ENCODE peak calls at places on chromosomes 13 and 19, in nine cellular contexts. H, P, W, R, C, O, B, G and U are unnamed samples.
A peak's percentile ranks its signal among the peaks of the same experiment; 100 is the strongest.

GRCh38 chr19:6450166-6450565 is 9.4 kb downstream of the SLC25A23 start:
- DNase-seq in H (no peak), P (no peak), W (no peak), R (no peak), C (no peak), O (no peak), B (no peak), G (no peak), U (no peak)

GRCh38 chr13:32179708-32180107 is 135.5 kb downstream of the ZAR1L start:
- DNase-seq in H (no peak), P (no peak), W (no peak), R (no peak), C (no peak), O (no peak), B (no peak), G (no peak), U (no peak)

GRCh38 chr19:36771275-36772231 is 1.1 kb downstream of the ZNF850 start:
- DNase-seq in H (no peak), P (peak; percentile 88), W (peak; percentile 74), R (peak; percentile 54), C (peak; percentile 64), O (no peak), B (no peak), G (no peak), U (peak; percentile 2)

GRCh38 chr13:40233731-40234195 is 432.7 kb downstream of the FOXO1 start:
- DNase-seq in H (no peak), P (no peak), W (no peak), R (no peak), C (no peak), O (no peak), B (no peak), G (no peak), U (no peak)

GRCh38 chr19:10183926-10184325 is 10.8 kb downstream of the DNMT1 start:
- DNase-seq in H (no peak), P (no peak), W (no peak), R (no peak), C (no peak), O (no peak), B (no peak), G (no peak), U (no peak)

GRCh38 chr13:52949744-52950143 is 78.9 kb upstream of the OLFM4 start:
- DNase-seq in H (no peak), P (no peak), W (peak; percentile 56), R (no peak), C (no peak), O (no peak), B (no peak), G (no peak), U (peak; percentile 17)

GRCh38 chr13:100724568-100724967 is 50.0 kb upstream of the TMTC4 start:
- DNase-seq in H (no peak), P (no peak), W (no peak), R (no peak), C (no peak), O (no peak), B (no peak), G (no peak), U (no peak)

GRCh38 chr13:96993660-96994029 is 631 bp downstream of the OXGR1 start:
- DNase-seq in H (no peak), P (no peak), W (no peak), R (no peak), C (no peak), O (no peak), B (no peak), G (no peak), U (no peak)

GRCh38 chr19:12668937-12669271 is 2.3 kb downstream of the WDR83 start:
- DNase-seq in H (peak; percentile 41), P (peak; percentile 75), W (peak; percentile 56), R (no peak), C (no peak), O (peak; percentile 69), B (no peak), G (no peak), U (peak; percentile 48)

GRCh38 chr13:24648983-24649684 is 31.1 kb upstream of the ATP12A start:
- DNase-seq in H (no peak), P (no peak), W (no peak), R (no peak), C (no peak), O (no peak), B (no peak), G (no peak), U (no peak)

GRCh38 chr13:43132228-43132627 is 108.8 kb downstream of the DNAJC15 start:
- DNase-seq in H (no peak), P (peak; percentile 48), W (peak; percentile 29), R (peak; percentile 16), C (no peak), O (no peak), B (peak; percentile 64), G (no peak), U (no peak)

GRCh38 chr19:47228937-47229673 is 1.9 kb downstream of the BBC3 start:
- DNase-seq in H (no peak), P (peak; percentile 46), W (no peak), R (no peak), C (peak; percentile 38), O (peak; percentile 46), B (no peak), G (no peak), U (peak; percentile 53)

GRCh38 chr13:49549289-49549688 is 36.1 kb downstream of the RCBTB1 start:
- DNase-seq in H (no peak), P (no peak), W (no peak), R (peak; percentile 39), C (no peak), O (no peak), B (no peak), G (no peak), U (no peak)

GRCh38 chr13:48001127-48001881 is at the start of gene SUCLA2:
- DNase-seq in H (peak; percentile 84), P (peak; percentile 89), W (peak; percentile 91), R (peak; percentile 92), C (peak; percentile 95), O (peak; percentile 89), B (peak; percentile 99), G (peak; percentile 77), U (peak; percentile 90)

GRCh38 chr13:75637101-75637774 is 1.1 kb downstream of the LMO7 start:
- DNase-seq in H (no peak), P (no peak), W (no peak), R (no peak), C (no peak), O (no peak), B (no peak), G (no peak), U (no peak)

GRCh38 chr13:78689011-78689410 is 30.1 kb upstream of the OBI1 start:
- DNase-seq in H (no peak), P (no peak), W (no peak), R (no peak), C (no peak), O (no peak), B (peak; percentile 53), G (no peak), U (peak; percentile 8)

GRCh38 chr19:16285769-16286564 is 38.7 kb upstream of the KLF2 start:
- DNase-seq in H (no peak), P (no peak), W (no peak), R (no peak), C (no peak), O (no peak), B (no peak), G (no peak), U (no peak)